ENCODE peak calls at places on chromosomes 3 and 15, in six cellular contexts. I, N, Z, T, J and R are unnamed samples.

GRCh38 chr3:159721324-159721723 is 267.3 kb upstream of the IL12A start:
- DNase-seq in N (no peak), I (peak; percentile 50), J (no peak), T (no peak), Z (no peak), R (no peak)

GRCh38 chr3:105367406-105368213 is 901 bp downstream of the ALCAM start:
- DNase-seq in I (peak; percentile 70), Z (peak; percentile 94), N (peak; percentile 48), J (no peak), T (peak; percentile 86), R (peak; percentile 64)

GRCh38 chr3:127698264-127699097 is 25.7 kb downstream of the ABTB1 start:
- DNase-seq in N (no peak), T (no peak), I (no peak), J (no peak), Z (no peak), R (no peak)

GRCh38 chr15:42826251-42826890 is 89.4 kb upstream of the CDAN1 start:
- DNase-seq in N (no peak), I (no peak), J (no peak), Z (no peak), T (no peak), R (no peak)

GRCh38 chr15:47523669-47524068 is 193.6 kb upstream of the SEMA6D start:
- DNase-seq in T (peak; percentile 87), N (no peak), J (no peak), I (peak; percentile 80), Z (no peak), R (no peak)

GRCh38 chr15:86595741-86596140 is 516.1 kb downstream of the AGBL1 start:
- DNase-seq in N (no peak), I (no peak), Z (no peak), T (no peak), J (no peak), R (no peak)

GRCh38 chr3:179735321-179735720 is 82.5 kb downstream of the USP13 start:
- DNase-seq in Z (no peak), N (no peak), J (no peak), I (no peak), T (no peak), R (no peak)

GRCh38 chr15:28269097-28269496 is 52.9 kb downstream of the HERC2 start:
- DNase-seq in I (no peak), N (no peak), J (no peak), Z (no peak), T (no peak), R (no peak)

GRCh38 chr3:162141232-162141631 is 644.6 kb downstream of the OTOL1 start:
- DNase-seq in N (no peak), Z (no peak), J (no peak), T (peak; percentile 36), I (peak; percentile 77), R (no peak)

GRCh38 chr15:49343546-49343945 is 79.5 kb upstream of the FGF7 start:
- DNase-seq in T (no peak), N (no peak), J (no peak), Z (no peak), I (no peak), R (no peak)

GRCh38 chr15:80804970-80805495 is 25.9 kb downstream of the CEMIP start:
- DNase-seq in I (no peak), N (no peak), Z (no peak), T (no peak), J (no peak), R (no peak)

GRCh38 chr3:27960133-27960532 is 238.0 kb upstream of the EOMES start:
- DNase-seq in J (no peak), Z (no peak), T (no peak), I (peak; percentile 1), N (no peak), R (no peak)

GRCh38 chr3:126346466-126346865 is 10.7 kb downstream of the KLF15 start:
- DNase-seq in T (no peak), I (no peak), N (no peak), Z (no peak), J (no peak), R (no peak)

GRCh38 chr3:107957506-107957905 is 133.3 kb downstream of the CD47 start:
- DNase-seq in N (no peak), I (no peak), Z (peak; percentile 12), T (peak; percentile 13), J (no peak), R (no peak)

GRCh38 chr3:76873509-76874242 is 166.2 kb upstream of the ROBO2 start:
- DNase-seq in T (peak; percentile 5), J (peak; percentile 1), I (no peak), Z (peak; percentile 58), N (no peak), R (no peak)

GRCh38 chr3:29605845-29606244 is 325.0 kb downstream of the RBMS3 start:
- DNase-seq in J (no peak), I (peak; percentile 94), T (peak; percentile 82), N (no peak), Z (no peak), R (no peak)

GRCh38 chr3:186138272-186138981 is 29.5 kb upstream of the ETV5 start:
- DNase-seq in Z (no peak), J (no peak), T (no peak), N (no peak), I (no peak), R (no peak)

GRCh38 chr3:24237971-24238767 is 256.5 kb downstream of the THRB start:
- DNase-seq in I (peak; percentile 89), N (peak; percentile 63), Z (peak; percentile 86), J (peak; percentile 10), T (peak; percentile 97), R (peak; percentile 59)

GRCh38 chr3:10554236-10554611 is 48.8 kb upstream of the ATP2B2 start:
- DNase-seq in T (no peak), N (no peak), J (no peak), Z (no peak), I (no peak), R (no peak)

GRCh38 chr3:129360224-129360623 is 68.2 kb downstream of the EFCAB12 start:
- DNase-seq in N (no peak), J (no peak), Z (peak; percentile 79), T (no peak), I (no peak), R (no peak)

GRCh38 chr15:90564109-90564508 is 34.4 kb downstream of the CRTC3 start:
- DNase-seq in J (no peak), I (no peak), N (no peak), T (no peak), Z (no peak), R (no peak)

GRCh38 chr3:188207941-188208750 is 54.2 kb downstream of the LPP start:
- DNase-seq in T (peak; percentile 92), J (peak; percentile 21), I (no peak), Z (peak; percentile 93), N (peak; percentile 77), R (no peak)

GRCh38 chr3:192847918-192848317 is 69.7 kb downstream of the MB21D2 start:
- DNase-seq in I (peak; percentile 84), Z (no peak), N (no peak), T (peak; percentile 65), J (no peak), R (no peak)

GRCh38 chr15:77654975-77655374 is 22.3 kb upstream of the LINGO1 start:
- DNase-seq in N (peak; percentile 76), Z (peak; percentile 75), J (no peak), T (peak; percentile 11), I (no peak), R (no peak)

GRCh38 chr15:73949496-73949895 is 23.2 kb downstream of the LOXL1 start:
- DNase-seq in T (no peak), N (no peak), I (no peak), Z (no peak), J (no peak), R (no peak)
- H2BK120ac ChIP-seq in T (no peak overlapping the region), N (no peak overlapping the region), I (no peak overlapping the region), Z (no peak overlapping the region), J (no peak overlapping the region), R (no peak overlapping the region)

GRCh38 chr3:54053201-54053600 is 69.2 kb upstream of the CACNA2D3 start:
- DNase-seq in I (no peak), J (no peak), T (no peak), Z (no peak), N (no peak), R (no peak)

GRCh38 chr3:54056521-54056920 is 65.8 kb upstream of the CACNA2D3 start:
- DNase-seq in J (no peak), N (no peak), I (no peak), T (no peak), Z (no peak), R (no peak)

DNA sequence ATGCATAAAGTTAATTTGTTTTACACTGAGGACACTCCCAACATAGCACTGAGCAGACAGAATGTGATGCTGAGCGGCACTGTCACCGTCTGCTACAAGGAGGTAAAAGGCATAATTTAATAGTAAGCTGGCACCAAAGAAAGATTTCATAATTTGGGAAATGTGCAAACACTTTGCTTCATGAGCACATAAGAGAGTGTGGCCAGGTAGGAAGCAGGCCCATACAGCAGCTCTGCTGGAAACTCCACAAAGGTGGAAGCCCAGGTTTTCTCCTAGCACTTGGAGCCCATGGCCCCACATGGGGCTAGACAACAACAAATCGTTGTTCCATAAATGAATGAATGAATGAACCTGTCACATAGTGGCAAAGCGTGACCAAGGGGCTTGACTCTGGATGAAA is 68.5 kb upstream of the CACNA2D3 start:
- DNase-seq in I (no peak), T (no peak), Z (no peak), J (no peak), N (no peak), R (no peak)
- H2BK15ac ChIP-seq in I (no peak overlapping the region), T (no peak overlapping the region), Z (no peak overlapping the region), J (no peak overlapping the region), N (no peak overlapping the region), R (no peak overlapping the region)

GRCh38 chr3:139774570-139775302 is 97.0 kb upstream of the NMNAT3 start:
- DNase-seq in Z (peak; percentile 97), J (no peak), T (peak; percentile 72), I (no peak), N (peak; percentile 77), R (peak; percentile 61)
- H2BK120ac ChIP-seq in Z (no peak overlapping the region), J (no peak overlapping the region), T (no peak overlapping the region), I (no peak overlapping the region), N (no peak overlapping the region), R (no peak overlapping the region)

GRCh38 chr3:182755308-182756106 is 37.8 kb upstream of the ATP11B start:
- DNase-seq in T (no peak), N (no peak), I (peak; percentile 18), Z (no peak), J (no peak), R (no peak)
- H2BK15ac ChIP-seq in T (no peak overlapping the region), N (no peak overlapping the region), I (no peak overlapping the region), Z (no peak overlapping the region), J (no peak overlapping the region), R (no peak overlapping the region)

DNA sequence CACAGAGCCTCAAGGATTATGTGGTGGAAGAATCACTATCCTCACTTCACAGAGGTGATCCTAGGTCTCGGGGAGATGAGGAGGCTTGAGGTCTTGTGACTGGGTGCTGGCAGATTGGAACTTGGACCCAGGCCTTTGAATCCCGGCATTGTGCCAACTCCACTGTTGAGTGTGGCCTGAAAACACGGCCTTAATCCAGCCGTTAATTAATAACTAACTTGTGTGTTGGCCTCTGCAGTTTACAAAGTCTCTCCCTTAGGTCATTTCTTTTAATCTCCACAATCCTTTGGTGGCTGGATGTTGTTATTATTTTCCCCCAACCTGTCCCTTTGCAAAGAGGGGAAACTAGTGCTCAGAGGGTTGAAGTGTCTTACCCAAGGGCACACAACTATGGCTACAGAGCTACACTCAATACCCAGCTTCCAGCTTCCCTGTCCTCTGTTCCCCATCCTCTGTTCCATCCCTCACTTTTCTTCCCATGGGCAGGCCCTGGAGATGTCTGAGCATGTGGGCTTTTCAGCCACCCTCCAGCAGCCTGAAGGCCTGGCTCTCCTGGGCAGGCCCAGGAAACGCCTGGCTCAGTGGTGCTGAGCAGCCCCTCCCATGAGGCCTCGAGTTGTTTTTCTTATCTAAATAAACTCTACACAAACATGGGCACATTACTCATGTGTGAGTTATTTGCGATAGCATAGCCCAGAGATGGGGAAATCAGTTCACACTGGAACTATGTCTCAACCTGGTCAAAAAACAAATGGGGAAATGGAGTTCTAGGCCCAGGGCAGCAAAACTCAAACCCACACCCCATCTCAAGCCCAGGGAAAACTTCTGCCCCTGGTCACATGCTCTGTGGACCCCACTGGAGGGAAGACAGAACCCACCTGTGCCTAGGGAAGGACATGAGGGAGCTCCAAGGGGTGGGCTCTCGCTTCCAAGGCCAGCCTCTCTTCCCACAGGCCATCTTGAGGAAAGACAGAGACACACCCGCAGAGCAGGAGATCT is 16.8 kb upstream of the SMAD3 start:
- DNase-seq in I (peak; percentile 96), J (no peak), T (peak; percentile 89), N (no peak), Z (no peak), R (no peak)
- H2BK120ac ChIP-seq in I (peak overlapping the region; percentile 100), J (no peak overlapping the region), T (peak overlapping the region; percentile 87), N (no peak overlapping the region), Z (no peak overlapping the region), R (no peak overlapping the region)